ENCODE peak calls at places on chromosomes 6 and 20, in eight cellular contexts. U is fibroblast of pulmonary artery; C is left colon; Y is AML-193; E is amygdala; S is NCI-H146; W is GM18507; N is activated CD4-positive, alpha-beta T cell treated with anti-CD3 and anti-CD28 coated beads, Interleukin-2, amount 10 ng/mL, durations not matched to agents 7 days and 5 days. K is an unnamed sample.

GRCh38 chr6:12576389-12576788 is 140.2 kb upstream of the PHACTR1 start:
- DNase-seq in U (peak; percentile 48), C (no peak), Y (no peak), E (no peak), S (no peak), W (no peak), N (no peak), K (no peak)

GRCh38 chr20:43749734-43750294 is 23.0 kb upstream of the GTSF1L start:
- DNase-seq in U (peak; percentile 55), C (peak; percentile 88), Y (peak; percentile 33), E (peak; percentile 52), S (peak; percentile 45), W (peak; percentile 73), N (peak; percentile 77), K (peak; percentile 68)

GRCh38 chr6:48626421-48626820 is 515.4 kb upstream of the PTCHD4 start:
- DNase-seq in U (no peak), C (no peak), Y (no peak), E (no peak), S (no peak), W (no peak), N (no peak), K (no peak)

GRCh38 chr6:22113046-22113766 is 183.6 kb downstream of the PRL start:
- DNase-seq in U (peak; percentile 99), C (no peak), Y (no peak), E (no peak), S (no peak), W (no peak), N (no peak), K (peak; percentile 45)

GRCh38 chr6:71502961-71503360 is 214.3 kb downstream of the OGFRL1 start:
- DNase-seq in U (no peak), C (no peak), Y (no peak), E (no peak), S (no peak), W (no peak), N (no peak), K (no peak)

GRCh38 chr6:14573267-14573666 is 455.7 kb downstream of the CD83 start:
- DNase-seq in U (no peak), C (no peak), Y (no peak), E (no peak), S (no peak), W (no peak), N (no peak), K (no peak)

GRCh38 chr20:48236001-48236400 is 450.7 kb upstream of the SULF2 start:
- DNase-seq in U (no peak), C (no peak), Y (no peak), E (no peak), S (no peak), W (no peak), N (no peak), K (no peak)

GRCh38 chr6:27662770-27663169 is 189.9 kb upstream of the ZNF184 start:
- DNase-seq in U (no peak), C (no peak), Y (no peak), E (no peak), S (no peak), W (no peak), N (no peak), K (no peak)

GRCh38 chr20:7879883-7880282 is 60.4 kb downstream of the HAO1 start:
- DNase-seq in U (peak; percentile 39), C (no peak), Y (no peak), E (no peak), S (peak; percentile 9), W (no peak), N (peak; percentile 10), K (no peak)

GRCh38 chr6:7765575-7766325 is 39.9 kb downstream of the BMP6 start:
- DNase-seq in U (no peak), C (no peak), Y (no peak), E (no peak), S (no peak), W (no peak), N (no peak), K (no peak)

GRCh38 chr20:34874094-34874654 is 1.5 kb upstream of the GGT7 start:
- DNase-seq in U (peak; percentile 94), C (peak; percentile 83), Y (peak; percentile 88), E (peak; percentile 28), S (peak; percentile 85), W (peak; percentile 33), N (peak; percentile 67), K (peak; percentile 86)

GRCh38 chr6:165571721-165572132 is 91.3 kb downstream of the PDE10A start:
- DNase-seq in U (peak; percentile 62), C (no peak), Y (no peak), E (no peak), S (no peak), W (no peak), N (no peak), K (no peak)

GRCh38 chr20:51388227-51388626 is 154.3 kb downstream of the NFATC2 start:
- DNase-seq in U (peak; percentile 26), C (no peak), Y (no peak), E (no peak), S (no peak), W (no peak), N (no peak), K (no peak)

GRCh38 chr6:2959909-2960719 is 11.3 kb downstream of the SERPINB6 start:
- DNase-seq in U (peak; percentile 71), C (no peak), Y (no peak), E (no peak), S (no peak), W (no peak), N (no peak), K (no peak)

GRCh38 chr20:46206025-46206424 is 87.9 kb downstream of the CD40 start:
- DNase-seq in U (peak; percentile 58), C (peak; percentile 15), Y (peak; percentile 90), E (no peak), S (no peak), W (peak; percentile 12), N (no peak), K (peak; percentile 32)

GRCh38 chr6:85403331-85404015 is 46.4 kb upstream of the NT5E start:
- DNase-seq in U (peak; percentile 93), C (no peak), Y (no peak), E (no peak), S (no peak), W (no peak), N (no peak), K (no peak)

GRCh38 chr6:19697744-19698290 is 139.4 kb upstream of the ID4 start:
- DNase-seq in U (peak; percentile 58), C (no peak), Y (no peak), E (no peak), S (no peak), W (no peak), N (no peak), K (no peak)

GRCh38 chr6:142845624-142846458 is 99.1 kb downstream of the HIVEP2 start:
- DNase-seq in U (peak; percentile 95), C (peak; percentile 91), Y (no peak), E (peak; percentile 40), S (peak; percentile 5), W (no peak), N (peak; percentile 74), K (peak; percentile 89)

GRCh38 chr20:10551732-10552724 is 116.9 kb downstream of the SLX4IP start:
- DNase-seq in U (peak; percentile 16), C (no peak), Y (no peak), E (no peak), S (no peak), W (no peak), N (no peak), K (no peak)

GRCh38 chr6:131013495-131013894 is 49.5 kb downstream of the EPB41L2 start:
- DNase-seq in U (peak; percentile 91), C (no peak), Y (no peak), E (no peak), S (no peak), W (no peak), N (no peak), K (no peak)

GRCh38 chr6:119443993-119444641 is 94.6 kb upstream of the MAN1A1 start:
- DNase-seq in U (peak; percentile 51), C (no peak), Y (no peak), E (no peak), S (no peak), W (no peak), N (no peak), K (no peak)

GRCh38 chr20:40148886-40149285 is 540.1 kb downstream of the MAFB start:
- DNase-seq in U (no peak), C (no peak), Y (no peak), E (no peak), S (no peak), W (no peak), N (no peak), K (no peak)

GRCh38 chr20:17611540-17612286 is 41.8 kb downstream of the DSTN start:
- DNase-seq in U (no peak), C (peak; percentile 58), Y (no peak), E (no peak), S (no peak), W (no peak), N (peak; percentile 22), K (no peak)

GRCh38 chr20:62123450-62124118 is 1.3 kb downstream of the LSM14B start:
- DNase-seq in U (peak; percentile 44), C (no peak), Y (peak; percentile 13), E (no peak), S (peak; percentile 48), W (no peak), N (no peak), K (no peak)

GRCh38 chr6:136676075-136676474 is 116.2 kb downstream of the MAP3K5 start:
- DNase-seq in U (peak; percentile 28), C (no peak), Y (no peak), E (no peak), S (no peak), W (no peak), N (no peak), K (no peak)

GRCh38 chr20:63711085-63711645 is 3.3 kb downstream of the ZGPAT start:
- DNase-seq in U (no peak), C (no peak), Y (no peak), E (no peak), S (no peak), W (no peak), N (no peak), K (no peak)

GRCh38 chr6:22411408-22412105 is 114.7 kb upstream of the PRL start:
- DNase-seq in U (peak; percentile 18), C (no peak), Y (no peak), E (no peak), S (no peak), W (no peak), N (no peak), K (no peak)

GRCh38 chr6:48986803-48987202 is 476.2 kb downstream of the MMUT start:
- DNase-seq in U (no peak), C (peak; percentile 27), Y (no peak), E (no peak), S (no peak), W (no peak), N (no peak), K (no peak)

GRCh38 chr6:129677634-129678325 is 32.2 kb downstream of the ARHGAP18 start:
- DNase-seq in U (peak; percentile 51), C (no peak), Y (no peak), E (no peak), S (no peak), W (no peak), N (no peak), K (no peak)

GRCh38 chr6:21595951-21596378 is 2.4 kb downstream of the SOX4 start:
- DNase-seq in U (no peak), C (peak; percentile 45), Y (no peak), E (no peak), S (no peak), W (no peak), N (peak; percentile 12), K (peak; percentile 16)

GRCh38 chr20:3911956-3912355 is 22.8 kb downstream of the PANK2 start:
- DNase-seq in U (no peak), C (peak; percentile 63), Y (no peak), E (no peak), S (peak; percentile 68), W (no peak), N (no peak), K (no peak)

GRCh38 chr6:40999498-41000070 is 39.4 kb downstream of the UNC5CL start:
- DNase-seq in U (peak; percentile 73), C (peak; percentile 56), Y (peak; percentile 66), E (no peak), S (peak; percentile 57), W (peak; percentile 15), N (no peak), K (peak; percentile 62)

GRCh38 chr6:106502534-106502933 is 126.8 kb downstream of the RTN4IP1 start:
- DNase-seq in U (no peak), C (no peak), Y (peak; percentile 51), E (no peak), S (no peak), W (no peak), N (no peak), K (no peak)

GRCh38 chr6:116283191-116283590 is 3.5 kb upstream of the TSPYL1 start:
- DNase-seq in U (no peak), C (no peak), Y (no peak), E (no peak), S (no peak), W (no peak), N (no peak), K (no peak)